ENCODE peak calls at places on chromosomes 13 and 19, in ten cellular contexts. One of them, this sample, is unnamed.

GRCh38 chr13:59409651-59410200 is 754.0 kb downstream of the DIAPH3 start:
- DNase-seq in activated naive CD4-positive, alpha-beta T cell: no peak
- DNase-seq in neural progenitor cell: peak
- DNase-seq in EL: no peak
- DNase-seq in stimulated activated CD8-positive, alpha-beta memory T cell treated with anti-CD3 and anti-CD28 coated beads, Interleukin-4, amount 100 ng/mL, for 1 hour: no peak
- DNase-seq in HTR-8/SVneo: no peak
- DNase-seq in thoracic aorta: no peak
- DNase-seq in amygdala: no peak
- DNase-seq in stimulated activated CD4-positive, alpha-beta T cell treated with anti-CD3 and anti-CD28 coated beads, TNF-alpha, amount 100 ng/mL, for 4 hours: no peak
- DNase-seq in germinal center: no peak
- DNase-seq in this sample: no peak

GRCh38 chr19:30733826-30734550 is 361.8 kb downstream of the ZNF536 start:
- DNase-seq in activated naive CD4-positive, alpha-beta T cell: no peak
- DNase-seq in neural progenitor cell: peak
- DNase-seq in EL: no peak
- DNase-seq in stimulated activated CD8-positive, alpha-beta memory T cell treated with anti-CD3 and anti-CD28 coated beads, Interleukin-4, amount 100 ng/mL, for 1 hour: no peak
- DNase-seq in HTR-8/SVneo: no peak
- DNase-seq in thoracic aorta: no peak
- DNase-seq in amygdala: peak
- DNase-seq in stimulated activated CD4-positive, alpha-beta T cell treated with anti-CD3 and anti-CD28 coated beads, TNF-alpha, amount 100 ng/mL, for 4 hours: no peak
- DNase-seq in germinal center: no peak
- DNase-seq in this sample: no peak

GRCh38 chr19:23283925-23284324 is 33.7 kb upstream of the ZNF724 start:
- DNase-seq in activated naive CD4-positive, alpha-beta T cell: peak
- DNase-seq in neural progenitor cell: peak
- DNase-seq in EL: peak
- DNase-seq in stimulated activated CD8-positive, alpha-beta memory T cell treated with anti-CD3 and anti-CD28 coated beads, Interleukin-4, amount 100 ng/mL, for 1 hour: peak
- DNase-seq in HTR-8/SVneo: peak
- DNase-seq in thoracic aorta: no peak
- DNase-seq in amygdala: no peak
- DNase-seq in stimulated activated CD4-positive, alpha-beta T cell treated with anti-CD3 and anti-CD28 coated beads, TNF-alpha, amount 100 ng/mL, for 4 hours: peak
- DNase-seq in germinal center: peak
- DNase-seq in this sample: peak

GRCh38 chr13:68257111-68257842 is 1027.1 kb upstream of the PCDH9 start:
- DNase-seq in activated naive CD4-positive, alpha-beta T cell: no peak
- DNase-seq in neural progenitor cell: no peak
- DNase-seq in EL: no peak
- DNase-seq in stimulated activated CD8-positive, alpha-beta memory T cell treated with anti-CD3 and anti-CD28 coated beads, Interleukin-4, amount 100 ng/mL, for 1 hour: no peak
- DNase-seq in HTR-8/SVneo: no peak
- DNase-seq in thoracic aorta: no peak
- DNase-seq in amygdala: no peak
- DNase-seq in stimulated activated CD4-positive, alpha-beta T cell treated with anti-CD3 and anti-CD28 coated beads, TNF-alpha, amount 100 ng/mL, for 4 hours: no peak
- DNase-seq in germinal center: no peak
- DNase-seq in this sample: peak

GRCh38 chr13:25001807-25002206 is 94.1 kb upstream of the PABPC3 start:
- DNase-seq in activated naive CD4-positive, alpha-beta T cell: no peak
- DNase-seq in neural progenitor cell: no peak
- DNase-seq in EL: no peak
- DNase-seq in stimulated activated CD8-positive, alpha-beta memory T cell treated with anti-CD3 and anti-CD28 coated beads, Interleukin-4, amount 100 ng/mL, for 1 hour: no peak
- DNase-seq in HTR-8/SVneo: no peak
- DNase-seq in thoracic aorta: no peak
- DNase-seq in amygdala: no peak
- DNase-seq in stimulated activated CD4-positive, alpha-beta T cell treated with anti-CD3 and anti-CD28 coated beads, TNF-alpha, amount 100 ng/mL, for 4 hours: no peak
- DNase-seq in germinal center: no peak
- DNase-seq in this sample: no peak

GRCh38 chr13:23969672-23970071 is 72.4 kb upstream of the C1QTNF9B start:
- DNase-seq in activated naive CD4-positive, alpha-beta T cell: no peak
- DNase-seq in neural progenitor cell: no peak
- DNase-seq in EL: no peak
- DNase-seq in stimulated activated CD8-positive, alpha-beta memory T cell treated with anti-CD3 and anti-CD28 coated beads, Interleukin-4, amount 100 ng/mL, for 1 hour: no peak
- DNase-seq in HTR-8/SVneo: no peak
- DNase-seq in thoracic aorta: no peak
- DNase-seq in amygdala: no peak
- DNase-seq in stimulated activated CD4-positive, alpha-beta T cell treated with anti-CD3 and anti-CD28 coated beads, TNF-alpha, amount 100 ng/mL, for 4 hours: no peak
- DNase-seq in germinal center: no peak
- DNase-seq in this sample: no peak

GRCh38 chr19:45396389-45397260 is 8.2 kb downstream of the PPP1R13L start:
- DNase-seq in activated naive CD4-positive, alpha-beta T cell: no peak
- DNase-seq in neural progenitor cell: no peak
- DNase-seq in EL: no peak
- DNase-seq in stimulated activated CD8-positive, alpha-beta memory T cell treated with anti-CD3 and anti-CD28 coated beads, Interleukin-4, amount 100 ng/mL, for 1 hour: no peak
- DNase-seq in HTR-8/SVneo: no peak
- DNase-seq in thoracic aorta: no peak
- DNase-seq in amygdala: no peak
- DNase-seq in stimulated activated CD4-positive, alpha-beta T cell treated with anti-CD3 and anti-CD28 coated beads, TNF-alpha, amount 100 ng/mL, for 4 hours: no peak
- DNase-seq in germinal center: no peak
- DNase-seq in this sample: no peak

GRCh38 chr13:113109151-113110047 is 3.8 kb downstream of the F7 start:
- DNase-seq in activated naive CD4-positive, alpha-beta T cell: no peak
- DNase-seq in neural progenitor cell: no peak
- DNase-seq in EL: no peak
- DNase-seq in stimulated activated CD8-positive, alpha-beta memory T cell treated with anti-CD3 and anti-CD28 coated beads, Interleukin-4, amount 100 ng/mL, for 1 hour: no peak
- DNase-seq in HTR-8/SVneo: no peak
- DNase-seq in thoracic aorta: no peak
- DNase-seq in amygdala: no peak
- DNase-seq in stimulated activated CD4-positive, alpha-beta T cell treated with anti-CD3 and anti-CD28 coated beads, TNF-alpha, amount 100 ng/mL, for 4 hours: no peak
- DNase-seq in germinal center: no peak
- DNase-seq in this sample: peak

GRCh38 chr13:99580500-99581268 is 79.4 kb downstream of the TM9SF2 start:
- DNase-seq in activated naive CD4-positive, alpha-beta T cell: no peak
- DNase-seq in neural progenitor cell: no peak
- DNase-seq in EL: no peak
- DNase-seq in stimulated activated CD8-positive, alpha-beta memory T cell treated with anti-CD3 and anti-CD28 coated beads, Interleukin-4, amount 100 ng/mL, for 1 hour: no peak
- DNase-seq in HTR-8/SVneo: no peak
- DNase-seq in thoracic aorta: no peak
- DNase-seq in amygdala: no peak
- DNase-seq in stimulated activated CD4-positive, alpha-beta T cell treated with anti-CD3 and anti-CD28 coated beads, TNF-alpha, amount 100 ng/mL, for 4 hours: no peak
- DNase-seq in germinal center: no peak
- DNase-seq in this sample: no peak

GRCh38 chr19:18900700-18901502 is 4.9 kb upstream of the CERS1 start:
- DNase-seq in activated naive CD4-positive, alpha-beta T cell: no peak
- DNase-seq in neural progenitor cell: no peak
- DNase-seq in EL: no peak
- DNase-seq in stimulated activated CD8-positive, alpha-beta memory T cell treated with anti-CD3 and anti-CD28 coated beads, Interleukin-4, amount 100 ng/mL, for 1 hour: no peak
- DNase-seq in HTR-8/SVneo: no peak
- DNase-seq in thoracic aorta: no peak
- DNase-seq in amygdala: no peak
- DNase-seq in stimulated activated CD4-positive, alpha-beta T cell treated with anti-CD3 and anti-CD28 coated beads, TNF-alpha, amount 100 ng/mL, for 4 hours: no peak
- DNase-seq in germinal center: no peak
- DNase-seq in this sample: peak

This sample was measured in BE2C.